ENCODE peak calls at places on chromosomes 2 and 18, in seven cellular contexts. H, V, J, W, P, U and B are unnamed samples. For H3K4me1 and H3K27me3, the result is how much of the 10 kb centered on the place peaks cover.

GRCh38 chr2:147100406-147101035 is 744.3 kb upstream of the ACVR2A start:
- DNase-seq in H (peak), J (no peak), P (no peak), U (no peak), W (no peak), V (no peak), B (no peak)

GRCh38 chr2:127641846-127642510 is 4.0 kb upstream of the GPR17 start:
- DNase-seq in V (no peak), W (peak), P (no peak), U (no peak), H (no peak), J (no peak), B (no peak)

GRCh38 chr18:61735564-61736102 is 157.2 kb downstream of the RNF152 start:
- DNase-seq in P (no peak), W (no peak), V (no peak), J (no peak), U (no peak), H (peak), B (no peak)

GRCh38 chr2:172613035-172613434 is 57.1 kb downstream of the PDK1 start:
- DNase-seq in V (peak), H (peak), P (no peak), J (no peak), W (no peak), U (no peak), B (peak)

GRCh38 chr2:28624436-28624797 is 127.2 kb upstream of the PPP1CB start:
- DNase-seq in P (no peak), V (no peak), W (no peak), U (no peak), J (no peak), H (no peak), B (no peak)

GRCh38 chr2:159035790-159036411 is 67.5 kb downstream of the TANC1 start:
- DNase-seq in U (no peak), P (peak), V (no peak), H (peak), J (no peak), W (no peak), B (peak)

GRCh38 chr18:76866631-76867030 is 44.3 kb downstream of the ZNF236 start:
- DNase-seq in W (no peak), J (no peak), U (no peak), V (no peak), P (no peak), H (no peak), B (no peak)

GRCh38 chr2:122635649-122636496 is 880.4 kb downstream of the TSN start:
- DNase-seq in H (no peak), J (no peak), W (no peak), P (no peak), U (no peak), V (no peak), B (no peak)

GRCh38 chr2:160411167-160411566 is 82.4 kb downstream of the RBMS1 start:
- DNase-seq in J (no peak), H (no peak), P (no peak), U (no peak), W (no peak), V (peak), B (no peak)

GRCh38 chr2:148614332-148615049 is 30.1 kb upstream of the EPC2 start:
- DNase-seq in W (no peak), H (peak), V (peak), P (peak), U (no peak), J (no peak), B (peak)

GRCh38 chr18:13583567-13584245 is 142.7 kb downstream of the FAM210A start:
- DNase-seq in W (no peak), J (no peak), U (no peak), H (no peak), V (no peak), P (no peak), B (no peak)
- H3K4me1 ChIP-seq in W (under half), J (under half), U (under half), H (under half), V (under half), P (under half), B (under half)

DNA sequence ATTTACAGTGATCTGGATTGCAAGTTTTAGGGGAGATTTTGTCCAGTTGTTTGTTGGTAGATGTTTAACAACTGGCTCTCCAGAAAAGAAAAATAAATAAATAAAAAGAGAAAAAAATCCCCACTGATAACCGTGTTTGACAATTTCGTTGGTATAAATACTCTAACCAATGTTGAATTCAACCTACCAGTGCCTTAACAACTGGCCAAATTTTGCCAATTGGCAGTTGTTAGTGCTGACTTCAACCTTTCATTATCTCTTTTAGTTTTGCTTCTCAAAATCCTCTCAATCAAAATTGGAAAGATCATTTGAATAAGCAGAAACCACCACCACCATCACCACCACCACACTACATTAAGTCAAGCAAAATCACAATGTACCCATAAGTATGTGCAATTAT is 490.3 kb downstream of the PIK3C3 start:
- DNase-seq in V (no peak), U (no peak), P (no peak), J (no peak), H (no peak), W (no peak), B (no peak)
- H3K27me3 ChIP-seq in V (under half), U (under half), P (under half), J (under half), H (under half), W (under half), B (under half)

GRCh38 chr18:34866310-34866709 is 156.2 kb downstream of the DTNA start:
- DNase-seq in J (no peak), P (no peak), W (no peak), V (no peak), U (no peak), H (no peak), B (no peak)

GRCh38 chr18:34864836-34865497 is 154.9 kb downstream of the DTNA start:
- DNase-seq in J (no peak), P (no peak), V (no peak), W (no peak), U (no peak), H (no peak), B (no peak)

GRCh38 chr18:34867520-34867919 is 157.4 kb downstream of the DTNA start:
- DNase-seq in J (no peak), P (peak), H (peak), W (peak), U (no peak), V (no peak), B (peak)

GRCh38 chr18:34870916-34871315 is 160.8 kb downstream of the DTNA start:
- DNase-seq in V (no peak), H (no peak), P (no peak), U (no peak), J (no peak), W (no peak), B (no peak)

DNA sequence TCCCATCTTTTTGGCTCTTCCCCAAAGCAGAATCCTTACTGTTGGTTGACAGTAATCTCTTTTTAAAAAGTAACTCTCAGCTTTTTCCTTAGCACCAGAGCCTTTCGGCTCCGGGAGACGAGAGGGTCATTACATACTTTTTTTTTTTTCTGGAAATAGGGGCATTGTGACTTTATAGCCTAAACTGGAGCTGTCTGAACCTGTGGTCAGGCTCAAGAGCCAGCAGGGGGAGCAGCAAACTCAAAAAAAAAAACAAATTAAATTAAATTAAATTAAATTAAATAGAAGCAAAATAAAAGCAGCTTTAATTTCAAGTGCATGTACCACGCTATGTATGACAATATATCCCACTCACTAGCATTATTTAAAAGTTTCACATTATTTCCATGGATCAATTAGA is 156.6 kb downstream of the DTNA start:
- DNase-seq in W (no peak), V (peak), U (no peak), J (no peak), P (no peak), H (peak), B (no peak)
- H3K4me1 ChIP-seq in W (under half), V (under half), U (under half), J (under half), P (under half), H (under half), B (under half)

DNA sequence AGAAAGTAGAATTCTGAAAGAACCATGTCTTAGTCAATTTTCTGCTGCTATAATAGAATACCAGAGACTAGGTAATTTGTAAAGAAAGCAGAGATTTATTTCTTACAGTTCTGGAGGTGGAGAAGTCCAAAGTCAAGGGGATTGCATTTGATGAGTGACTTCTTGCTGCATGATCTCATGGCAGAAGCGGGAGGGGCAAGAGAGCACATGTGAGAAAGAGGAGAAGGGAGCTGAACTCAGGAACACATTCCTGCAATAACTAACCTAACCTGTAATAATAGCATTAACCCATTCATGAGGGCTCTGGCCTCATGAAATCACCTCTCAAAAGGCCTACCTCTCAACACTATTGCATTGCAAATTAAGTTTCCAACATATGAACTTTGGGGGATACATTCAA is 797.5 kb upstream of the POU3F3 start:
- DNase-seq in P (no peak), J (no peak), H (no peak), V (no peak), U (no peak), W (no peak), B (no peak)
- H3K27me3 ChIP-seq in P (under half), J (under half), H (under half), V (under half), U (under half), W (under half), B (under half)

DNA sequence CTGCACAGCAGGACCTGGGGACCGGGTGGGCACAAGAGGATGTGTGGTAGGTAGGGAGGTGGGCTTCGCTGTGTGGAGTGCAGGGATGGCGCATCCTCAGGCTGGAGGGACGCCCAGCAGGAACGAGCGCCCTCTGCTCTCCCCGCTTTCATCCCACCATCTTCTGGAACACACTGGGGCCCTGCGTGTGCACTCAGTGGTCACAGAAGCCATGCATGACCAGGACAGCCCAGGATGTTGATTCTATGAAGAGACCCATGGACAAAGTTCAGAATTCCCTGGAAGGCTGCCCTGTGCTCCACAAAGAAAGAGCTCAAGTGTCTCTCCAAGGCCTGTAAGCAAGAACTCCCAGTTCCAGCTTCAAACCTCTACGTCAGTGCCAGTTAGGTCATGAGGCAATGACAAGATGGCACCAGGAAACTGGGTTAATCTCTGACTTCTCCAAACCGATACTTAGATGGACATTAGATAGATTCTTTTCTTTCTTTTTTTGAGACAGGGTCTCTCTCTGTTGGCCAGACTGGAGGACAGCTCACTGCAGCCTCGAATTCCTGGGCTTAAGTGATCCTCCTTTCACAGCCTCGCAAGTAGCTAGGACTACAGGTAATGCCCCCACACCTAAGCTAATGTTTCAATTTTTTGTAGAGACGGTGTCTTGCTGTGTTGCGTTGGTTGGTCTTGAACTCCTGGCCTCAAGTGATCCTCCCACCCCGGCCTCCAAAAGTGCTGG is 3.4 kb downstream of the SLC66A2 start:
- DNase-seq in P (no peak), V (no peak), U (no peak), J (no peak), H (no peak), W (no peak), B (no peak)
- H3K4me1 ChIP-seq in P (under half), V (half or more), U (half or more), J (under half), H (under half), W (under half), B (under half)

GRCh38 chr2:20961858-20962257 is 82.0 kb downstream of the APOB start:
- DNase-seq in U (no peak), W (no peak), V (peak), P (no peak), H (no peak), J (no peak), B (no peak)
- H3K27me3 ChIP-seq in U (half or more), W (under half), V (under half), P (half or more), H (under half), J (under half), B (under half)

GRCh38 chr2:18987592-18988073 is 370.8 kb downstream of the OSR1 start:
- DNase-seq in J (peak), U (peak), P (peak), V (peak), H (peak), W (peak), B (peak)
- H3K4me1 ChIP-seq in J (under half), U (under half), P (under half), V (half or more), H (under half), W (under half), B (under half)

GRCh38 chr2:16171425-16171920 is 231.1 kb downstream of the MYCN start:
- DNase-seq in H (no peak), W (no peak), U (no peak), V (no peak), J (no peak), P (no peak), B (no peak)
- H3K27me3 ChIP-seq in H (under half), W (under half), U (under half), V (under half), J (under half), P (under half), B (under half)

GRCh38 chr2:68222287-68222686 is 30.0 kb downstream of the PPP3R1 start:
- DNase-seq in H (no peak), U (no peak), V (no peak), W (no peak), J (no peak), P (no peak), B (no peak)
- H3K4me1 ChIP-seq in H (under half), U (half or more), V (under half), W (under half), J (half or more), P (under half), B (under half)